ENCODE peak calls at places on chromosomes 6 and 20, in four cellular contexts. One of them, this sample, is unnamed.
A peak's percentile ranks its signal among the peaks of the same experiment; 100 is the strongest.

GRCh38 chr6:15365273-15365687 is 119.4 kb downstream of the JARID2 start:
- DNase-seq in sigmoid colon: peak; percentile 90
- DNase-seq in uterus: peak; percentile 51
- DNase-seq in mammary epithelial cell: peak; percentile 84
- DNase-seq in this sample: peak; percentile 77

GRCh38 chr6:42179956-42180335 is 6.8 kb downstream of the GUCA1A start:
- DNase-seq in sigmoid colon: no peak
- DNase-seq in uterus: no peak
- DNase-seq in mammary epithelial cell: peak; percentile 17
- DNase-seq in this sample: peak; percentile 42

GRCh38 chr6:29631860-29632731 is 887 bp downstream of the GABBR1 start:
- DNase-seq in sigmoid colon: peak; percentile 91
- DNase-seq in uterus: peak; percentile 84
- DNase-seq in mammary epithelial cell: peak; percentile 52
- DNase-seq in this sample: peak; percentile 45

GRCh38 chr6:1766663-1767062 is 156.9 kb downstream of the FOXC1 start:
- DNase-seq in sigmoid colon: no peak
- DNase-seq in uterus: peak; percentile 31
- DNase-seq in mammary epithelial cell: no peak
- DNase-seq in this sample: no peak

GRCh38 chr20:17556842-17557674 is 12.8 kb upstream of the DSTN start:
- DNase-seq in sigmoid colon: peak; percentile 93
- DNase-seq in uterus: peak; percentile 85
- DNase-seq in mammary epithelial cell: peak; percentile 48
- DNase-seq in this sample: peak; percentile 63

GRCh38 chr6:2434116-2434515 is 188.7 kb upstream of the GMDS start:
- DNase-seq in sigmoid colon: no peak
- DNase-seq in uterus: no peak
- DNase-seq in mammary epithelial cell: peak; percentile 84
- DNase-seq in this sample: peak; percentile 89

GRCh38 chr20:14685179-14685578 is 347.8 kb upstream of the FLRT3 start:
- DNase-seq in sigmoid colon: no peak
- DNase-seq in uterus: no peak
- DNase-seq in mammary epithelial cell: no peak
- DNase-seq in this sample: no peak

GRCh38 chr6:21279619-21280018 is 313.9 kb upstream of the SOX4 start:
- DNase-seq in sigmoid colon: no peak
- DNase-seq in uterus: no peak
- DNase-seq in mammary epithelial cell: no peak
- DNase-seq in this sample: no peak

GRCh38 chr20:32509639-32510066 is 75.5 kb downstream of the NOL4L start:
- DNase-seq in sigmoid colon: no peak
- DNase-seq in uterus: no peak
- DNase-seq in mammary epithelial cell: no peak
- DNase-seq in this sample: no peak

GRCh38 chr6:30955367-30956042 is 14.7 kb downstream of the MUCL3 start:
- DNase-seq in sigmoid colon: peak; percentile 79
- DNase-seq in uterus: peak; percentile 42
- DNase-seq in mammary epithelial cell: no peak
- DNase-seq in this sample: peak; percentile 23

GRCh38 chr6:139380611-139381010 is 6.2 kb upstream of the CITED2 start:
- DNase-seq in sigmoid colon: no peak
- DNase-seq in uterus: no peak
- DNase-seq in mammary epithelial cell: no peak
- DNase-seq in this sample: no peak

GRCh38 chr20:4375881-4376280 is 345.8 kb upstream of the PRND start:
- DNase-seq in sigmoid colon: no peak
- DNase-seq in uterus: no peak
- DNase-seq in mammary epithelial cell: peak; percentile 72
- DNase-seq in this sample: peak; percentile 71

GRCh38 chr6:31736768-31737314 is 511 bp upstream of the CLIC1 start:
- DNase-seq in sigmoid colon: no peak
- DNase-seq in uterus: peak; percentile 43
- DNase-seq in mammary epithelial cell: no peak
- DNase-seq in this sample: no peak

GRCh38 chr6:19549109-19549508 is 288.1 kb upstream of the ID4 start:
- DNase-seq in sigmoid colon: no peak
- DNase-seq in uterus: no peak
- DNase-seq in mammary epithelial cell: no peak
- DNase-seq in this sample: no peak
- TF ChIP-seq CTCF in sigmoid colon: no peak
- TF ChIP-seq CTCF in uterus: no peak
- TF ChIP-seq CTCF in mammary epithelial cell: no peak
- TF ChIP-seq CTCF in this sample: no peak

DNA sequence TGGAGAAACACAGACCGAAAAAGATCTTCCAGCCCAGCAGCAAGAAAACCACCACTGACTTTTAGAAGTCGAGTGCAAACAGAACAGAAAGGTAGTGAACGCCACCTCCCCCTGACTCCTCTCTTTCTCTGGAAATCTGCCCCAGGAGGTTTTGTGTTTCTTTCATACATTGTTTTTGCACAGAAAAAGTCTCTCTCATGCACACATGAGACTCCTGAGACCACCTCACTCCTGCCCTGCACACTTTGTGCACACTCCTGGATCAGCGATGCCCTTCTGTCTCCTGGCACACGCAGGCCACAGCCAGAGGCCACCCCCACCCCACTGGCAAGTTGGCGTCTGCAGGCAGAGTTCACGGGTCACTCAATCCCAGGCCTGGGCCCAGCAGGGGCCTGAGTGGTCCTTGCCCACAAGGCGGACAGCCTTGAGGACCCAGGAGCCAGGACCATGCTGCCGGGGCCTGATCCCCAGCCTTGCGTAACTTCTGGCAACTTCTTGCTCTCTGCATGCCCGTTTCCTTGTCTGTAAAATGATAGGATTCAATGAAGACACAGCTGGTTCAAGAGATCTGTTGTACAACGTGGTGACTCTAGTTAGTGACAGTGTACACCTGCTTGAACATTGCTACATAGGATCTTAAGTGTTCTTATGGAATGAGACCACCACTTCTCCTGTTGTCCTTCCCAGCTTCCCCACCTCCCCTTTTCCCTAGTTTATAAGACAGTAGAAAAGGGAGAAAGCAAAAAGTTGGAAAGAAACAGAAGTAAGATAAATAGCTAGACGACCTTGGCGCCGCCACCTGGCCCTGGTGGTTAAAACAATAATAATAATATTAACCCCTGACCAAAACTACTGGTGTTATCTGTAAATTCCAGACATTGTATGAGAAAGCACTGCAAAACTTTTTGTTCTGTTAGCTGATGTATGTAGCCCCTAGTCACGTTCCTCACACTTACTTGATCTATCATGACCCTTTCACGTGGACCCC is 30.2 kb upstream of the CST7 start:
- DNase-seq in sigmoid colon: no peak
- DNase-seq in uterus: no peak
- DNase-seq in mammary epithelial cell: no peak
- DNase-seq in this sample: no peak
- TF ChIP-seq CTCF in sigmoid colon: no peak
- TF ChIP-seq CTCF in uterus: no peak
- TF ChIP-seq CTCF in mammary epithelial cell: no peak
- TF ChIP-seq CTCF in this sample: peak; percentile 62

DNA sequence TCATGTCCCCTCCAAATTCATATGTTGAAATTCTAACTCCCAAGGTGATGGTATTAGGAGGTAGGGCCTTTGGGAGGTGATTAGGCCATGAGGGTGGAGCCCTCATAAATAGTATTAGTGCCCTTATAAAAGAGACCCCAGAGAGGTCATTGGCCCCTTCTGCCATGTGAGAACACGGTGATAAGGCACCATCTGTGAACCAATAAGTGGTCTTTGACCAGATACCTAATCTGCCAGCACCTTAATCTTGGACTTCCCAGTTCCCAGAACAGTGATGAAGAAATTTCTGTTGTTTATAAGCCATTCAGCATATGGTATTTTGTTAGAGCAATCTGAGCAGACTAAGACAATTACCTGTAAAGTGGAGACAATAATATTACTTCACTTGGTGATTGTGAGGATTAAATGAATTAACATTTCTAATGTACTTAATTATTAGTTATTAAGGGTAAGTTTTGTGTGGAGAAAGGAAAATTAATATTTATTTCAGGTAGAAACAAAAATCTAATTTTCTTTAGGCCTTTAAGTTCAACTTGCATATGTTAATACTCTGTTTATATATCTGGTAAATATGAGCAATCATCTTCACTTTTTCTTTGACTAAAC is 7.1 kb downstream of the RNF182 start:
- DNase-seq in sigmoid colon: no peak
- DNase-seq in uterus: no peak
- DNase-seq in mammary epithelial cell: no peak
- DNase-seq in this sample: no peak
- TF ChIP-seq CTCF in sigmoid colon: no peak
- TF ChIP-seq CTCF in uterus: no peak
- TF ChIP-seq CTCF in mammary epithelial cell: no peak
- TF ChIP-seq CTCF in this sample: no peak

GRCh38 chr20:38342196-38342595 is 4.1 kb upstream of the LBP start:
- DNase-seq in sigmoid colon: no peak
- DNase-seq in uterus: no peak
- DNase-seq in mammary epithelial cell: no peak
- DNase-seq in this sample: no peak

GRCh38 chr20:38339993-38340392 is 6.3 kb upstream of the LBP start:
- DNase-seq in sigmoid colon: no peak
- DNase-seq in uterus: no peak
- DNase-seq in mammary epithelial cell: no peak
- DNase-seq in this sample: no peak

GRCh38 chr20:38340693-38341092 is 5.6 kb upstream of the LBP start:
- DNase-seq in sigmoid colon: no peak
- DNase-seq in uterus: no peak
- DNase-seq in mammary epithelial cell: no peak
- DNase-seq in this sample: no peak

GRCh38 chr20:38337561-38338140 is 8.6 kb upstream of the LBP start:
- DNase-seq in sigmoid colon: no peak
- DNase-seq in uterus: no peak
- DNase-seq in mammary epithelial cell: peak; percentile 14
- DNase-seq in this sample: peak; percentile 63

DNA sequence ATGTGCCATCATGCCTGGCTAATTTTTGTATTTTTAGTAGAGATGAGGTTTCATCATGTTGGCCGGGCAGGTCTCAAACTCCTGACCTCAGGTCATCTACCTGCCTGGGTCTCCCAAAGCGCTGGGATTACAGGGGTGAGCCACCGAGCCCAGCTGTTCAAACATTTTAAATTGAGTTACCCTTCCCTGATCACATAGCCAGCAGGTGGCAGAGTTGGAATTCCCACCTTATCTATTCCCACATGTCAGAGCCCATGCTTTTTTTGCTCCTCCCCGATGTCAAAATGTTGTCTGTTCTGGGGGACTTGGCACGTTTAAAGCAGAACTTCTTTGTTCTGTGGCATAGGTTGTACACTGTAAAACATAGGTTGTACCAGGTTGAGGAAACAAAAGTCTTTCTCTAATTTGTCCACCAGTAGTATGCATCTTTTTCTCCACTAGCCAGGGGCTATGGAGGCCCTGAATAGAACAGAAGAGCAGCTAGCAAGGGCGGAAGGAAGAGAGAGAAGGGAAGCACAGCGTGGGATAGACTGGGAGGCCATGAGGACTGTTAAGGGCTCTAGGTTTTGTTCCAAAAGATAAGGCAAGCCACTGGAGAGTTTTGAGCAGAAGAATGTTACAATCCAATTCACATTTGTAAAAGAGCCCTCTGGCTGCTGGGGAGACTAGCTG is 7.3 kb upstream of the LBP start:
- DNase-seq in sigmoid colon: no peak
- DNase-seq in uterus: no peak
- DNase-seq in mammary epithelial cell: peak; percentile 34
- DNase-seq in this sample: peak; percentile 70
- TF ChIP-seq CTCF in sigmoid colon: no peak
- TF ChIP-seq CTCF in uterus: no peak
- TF ChIP-seq CTCF in mammary epithelial cell: peak; percentile 64
- TF ChIP-seq CTCF in this sample: no peak

This sample was measured in RWPE1.